ENCODE peak calls at places on chromosomes 4 and X, in ten cellular contexts. H, S, W, J, P, U, R, G, B and X are unnamed samples.

GRCh38 chrX:106932960-106933537 is 12.8 kb downstream of the CLDN2 start:
- DNase-seq in P (no peak), S (peak; percentile 50), W (no peak), U (no peak), H (peak; percentile 17), G (no peak), B (no peak), J (no peak), R (no peak), X (no peak)

GRCh38 chrX:72094894-72095293 is 36.8 kb downstream of the RTL5 start:
- DNase-seq in J (peak; percentile 12), U (peak; percentile 49), H (no peak), B (peak; percentile 69), S (peak; percentile 62), R (no peak), W (no peak), P (no peak), G (no peak), X (no peak)

GRCh38 chrX:40474205-40474626 is 106.6 kb upstream of the ATP6AP2 start:
- DNase-seq in S (no peak), H (peak; percentile 12), U (no peak), R (peak; percentile 46), B (no peak), J (peak; percentile 57), W (no peak), G (no peak), P (peak; percentile 12), X (peak; percentile 54)

GRCh38 chrX:129876734-129877395 is 29.1 kb upstream of the UTP14A start:
- DNase-seq in G (no peak), U (no peak), P (no peak), H (peak; percentile 32), S (no peak), W (no peak), B (no peak), R (no peak), J (peak; percentile 7), X (peak; percentile 29)

GRCh38 chrX:153635788-153636668 is 11.0 kb upstream of the DUSP9 start:
- DNase-seq in W (no peak), H (no peak), J (no peak), B (no peak), U (no peak), R (no peak), G (no peak), S (no peak), P (no peak), X (no peak)

GRCh38 chr4:124275-125081 is at the start of gene ZNF718:
- DNase-seq in H (peak; percentile 97), W (peak; percentile 90), B (peak; percentile 94), R (peak; percentile 88), G (peak; percentile 96), U (peak; percentile 88), P (peak; percentile 90), J (peak; percentile 99), S (peak; percentile 94), X (peak; percentile 96)

GRCh38 chr4:55545681-55546632 is 752 bp downstream of the CLOCK start:
- DNase-seq in R (peak; percentile 78), J (peak; percentile 80), W (peak; percentile 84), B (peak; percentile 92), P (peak; percentile 54), S (peak; percentile 79), G (peak; percentile 86), U (peak; percentile 70), H (peak; percentile 82), X (peak; percentile 76)

GRCh38 chr4:13527192-13527982 is 16.9 kb downstream of the NKX3-2 start:
- DNase-seq in H (peak; percentile 6), G (no peak), J (no peak), P (no peak), W (no peak), R (no peak), U (peak; percentile 21), B (no peak), S (no peak), X (peak; percentile 22)

GRCh38 chr4:169902658-169903345 is 123.4 kb downstream of the MFAP3L start:
- DNase-seq in U (no peak), J (no peak), P (no peak), R (no peak), W (no peak), S (no peak), B (no peak), H (no peak), G (no peak), X (no peak)